ENCODE peak calls at places on chromosomes 5 and 9, in seven cellular contexts. H is SK-N-SH, K is A549, D is IMR-90, U is HepG2, Z is H1, N is GM12878. W is an unnamed sample.

GRCh38 chr9:89428901-89429890 is 68.7 kb downstream of the SEMA4D start:
- DNase-seq in N (no peak), Z (peak; percentile 53), H (no peak), D (no peak), U (no peak), K (no peak), W (peak; percentile 51)

GRCh38 chr5:81852277-81853004 is 101.5 kb upstream of the SSBP2 start:
- DNase-seq in K (no peak), Z (no peak), U (no peak), D (peak; percentile 34), H (peak; percentile 59), N (no peak), W (peak; percentile 52)

GRCh38 chr5:633521-633955 is 21.4 kb downstream of the CEP72 start:
- DNase-seq in U (no peak), Z (no peak), K (no peak), H (no peak), D (peak; percentile 91), N (no peak), W (no peak)

GRCh38 chr5:59660737-59661136 is 232.8 kb downstream of the PDE4D start:
- DNase-seq in D (peak; percentile 2), U (no peak), Z (no peak), N (no peak), H (peak; percentile 21), K (peak; percentile 36), W (no peak)

GRCh38 chr9:131487001-131487400 is 15.7 kb upstream of the POMT1 start:
- DNase-seq in U (no peak), Z (no peak), N (no peak), H (no peak), K (no peak), D (no peak), W (no peak)

GRCh38 chr5:122846051-122846567 is 696 bp downstream of the SNX24 start:
- DNase-seq in Z (no peak), N (no peak), U (peak; percentile 84), D (peak; percentile 73), H (peak; percentile 30), K (peak; percentile 39), W (no peak)

GRCh38 chr9:91844170-91844569 is 105.9 kb downstream of the ROR2 start:
- DNase-seq in N (no peak), K (no peak), U (no peak), D (no peak), H (no peak), Z (no peak), W (no peak)

GRCh38 chr5:79547429-79547822 is 33.5 kb upstream of the HOMER1 start:
- DNase-seq in K (no peak), D (no peak), H (no peak), U (peak; percentile 36), N (no peak), Z (no peak), W (no peak)

GRCh38 chr5:141968914-141969608 is at the start of gene RNF14:
- DNase-seq in U (peak; percentile 87), D (peak; percentile 91), Z (peak; percentile 89), N (peak; percentile 74), H (peak; percentile 97), K (peak; percentile 86), W (peak; percentile 97)

GRCh38 chr5:134175874-134176522 is 752 bp downstream of the SKP1 start:
- DNase-seq in N (no peak), H (no peak), D (peak; percentile 25), K (no peak), U (no peak), Z (no peak), W (peak; percentile 50)

GRCh38 chr5:126234563-126235195 is 188.5 kb upstream of the GRAMD2B start:
- DNase-seq in D (peak; percentile 6), Z (no peak), K (peak; percentile 11), H (peak; percentile 25), N (no peak), U (peak; percentile 13), W (no peak)

GRCh38 chr9:34592895-34593601 is 3.5 kb upstream of the CNTFR start:
- DNase-seq in U (no peak), D (no peak), K (no peak), H (peak; percentile 47), N (no peak), Z (no peak), W (no peak)

GRCh38 chr5:36300927-36301540 is 668 bp downstream of the RANBP3L start:
- DNase-seq in D (peak; percentile 1), U (no peak), N (no peak), Z (no peak), H (no peak), K (no peak), W (no peak)

DNA sequence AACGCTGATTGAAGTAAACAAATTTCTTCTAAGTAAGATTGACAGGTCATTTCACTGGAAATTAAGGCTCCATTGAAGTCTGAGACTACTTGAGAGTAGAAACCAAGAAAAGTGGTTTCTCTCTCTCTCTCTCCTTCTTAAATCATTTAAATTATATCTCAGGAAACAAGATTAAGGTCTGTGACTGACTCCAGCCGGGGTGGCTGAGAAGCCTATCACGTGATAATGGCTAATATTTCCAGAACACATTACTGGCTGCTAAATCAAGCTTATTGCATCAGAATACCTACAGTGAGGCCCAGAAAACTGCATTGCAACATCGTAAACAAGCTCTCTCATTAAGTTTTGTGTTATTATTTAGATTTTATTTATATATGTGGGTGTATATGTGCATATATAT is 88.4 kb downstream of the PTCD2 start:
- DNase-seq in D (peak; percentile 17), K (no peak), N (no peak), U (no peak), Z (no peak), H (no peak), W (no peak)
- H3K4me1 ChIP-seq in D (peaks cover 7% of the 10 kb centered on the region), K (peaks cover 36% of the 10 kb centered on the region), N (peaks cover 8% of the 10 kb centered on the region), U (no peaks in the 10 kb centered on the region), Z (no peaks in the 10 kb centered on the region), H (peaks cover 15% of the 10 kb centered on the region), W (no peaks in the 10 kb centered on the region)

GRCh38 chr5:33641722-33642505 is 201.1 kb downstream of the TARS1 start:
- DNase-seq in D (peak; percentile 50), K (no peak), N (peak; percentile 37), H (no peak), Z (no peak), U (no peak), W (no peak)
- TF ChIP-seq RFX5 in D (no peak), K (no peak), N (no peak), H (no peak), Z (no peak), U (no peak), W (no peak)

DNA sequence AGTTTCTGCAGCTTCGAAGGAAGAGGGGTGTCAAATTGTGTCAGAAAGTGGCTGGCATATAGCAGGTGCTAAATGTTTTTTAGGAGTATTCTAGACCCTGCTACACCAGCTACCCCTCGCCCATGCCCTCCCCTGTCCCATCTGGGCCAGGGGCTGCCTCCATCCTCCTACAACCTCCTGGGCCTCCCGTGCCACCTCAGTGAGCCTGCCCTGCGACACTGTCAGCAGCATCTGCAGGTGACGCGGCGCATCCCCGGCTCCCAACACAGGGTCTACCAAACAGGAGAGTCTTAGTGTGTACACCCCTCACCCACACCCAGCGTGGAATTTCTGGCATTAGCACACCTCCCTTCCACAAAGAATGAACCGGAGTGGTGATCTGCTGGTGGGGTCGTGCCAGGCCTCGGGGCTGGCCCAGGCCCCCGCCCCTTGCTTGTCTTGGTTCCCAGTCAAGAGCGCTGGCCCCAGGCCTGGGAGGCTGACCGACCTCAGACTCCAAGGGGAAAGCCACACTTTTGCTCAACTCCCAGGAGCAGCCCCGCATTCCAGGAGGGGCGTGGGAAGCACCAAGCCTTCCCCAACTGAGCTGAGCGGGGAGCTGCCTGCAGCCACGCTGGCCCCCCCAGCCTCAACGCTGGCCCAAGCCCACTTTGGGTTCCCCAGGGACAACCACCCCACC is 55.2 kb downstream of the NEURL1B start:
- DNase-seq in H (no peak), Z (no peak), U (no peak), D (no peak), K (no peak), N (no peak), W (no peak)
- H3K4me1 ChIP-seq in H (no peaks in the 10 kb centered on the region), Z (peaks cover 5% of the 10 kb centered on the region), U (peaks cover 21% of the 10 kb centered on the region), D (peaks cover 5% of the 10 kb centered on the region), K (peaks cover 8% of the 10 kb centered on the region), N (peaks cover 2% of the 10 kb centered on the region), W (no peaks in the 10 kb centered on the region)

GRCh38 chr9:117073539-117074336 is 341.1 kb downstream of the ASTN2 start:
- DNase-seq in D (no peak), U (peak; percentile 4), H (peak; percentile 78), K (peak; percentile 15), Z (peak; percentile 25), N (no peak), W (peak; percentile 16)
- TF ChIP-seq RFX5 in D (no peak), U (no peak), H (no peak), K (no peak), Z (no peak), N (no peak), W (no peak)

GRCh38 chr5:102763734-102764133 is 8.6 kb downstream of the PAM start:
- DNase-seq in K (no peak), D (no peak), N (no peak), Z (no peak), H (no peak), U (no peak), W (no peak)
- H3K4me1 ChIP-seq in K (peaks cover 5% of the 10 kb centered on the region), D (peaks cover 5% of the 10 kb centered on the region), N (peaks cover 6% of the 10 kb centered on the region), Z (no peaks in the 10 kb centered on the region), H (peaks cover 39% of the 10 kb centered on the region), U (no peaks in the 10 kb centered on the region), W (no peaks in the 10 kb centered on the region)

GRCh38 chr9:95506438-95506691 is 10.4 kb downstream of the PTCH1 start:
- DNase-seq in D (peak; percentile 47), Z (no peak), H (peak; percentile 63), K (peak; percentile 27), N (no peak), U (peak; percentile 25), W (peak; percentile 66)
- TF ChIP-seq RFX5 in D (no peak), Z (no peak), H (no peak), K (no peak), N (no peak), U (no peak), W (no peak)

DNA sequence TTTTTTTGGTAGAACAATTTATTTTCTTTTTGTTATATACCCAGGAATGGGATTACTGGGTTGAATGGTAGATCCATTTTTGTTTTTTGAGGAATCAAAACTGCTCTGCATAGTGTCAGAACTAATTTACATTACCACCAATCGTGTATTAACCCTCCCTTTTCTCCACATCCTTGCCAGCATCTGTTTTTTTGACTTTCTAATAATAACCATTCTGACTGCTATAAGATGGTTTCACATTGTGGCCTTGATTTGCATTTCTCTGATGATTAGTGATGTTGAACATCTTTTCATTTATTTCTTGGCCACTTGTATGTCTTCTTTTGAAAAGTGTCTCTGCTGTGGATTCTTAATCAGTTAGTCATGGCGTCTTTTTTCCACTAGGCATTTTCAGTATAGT is 2144.3 kb upstream of the C9orf72 start:
- DNase-seq in K (no peak), H (no peak), N (no peak), D (no peak), Z (no peak), U (no peak), W (no peak)
- H3K4me1 ChIP-seq in K (no peaks in the 10 kb centered on the region), H (no peaks in the 10 kb centered on the region), N (no peaks in the 10 kb centered on the region), D (no peaks in the 10 kb centered on the region), Z (no peaks in the 10 kb centered on the region), U (no peaks in the 10 kb centered on the region), W (no peaks in the 10 kb centered on the region)